ENCODE peak calls at places on chromosomes 11 and 22, in seven cellular contexts. P is thoracic aorta, W is left ventricle myocardium inferior, T is HCT116, Z is ascending aorta, V is MM.1S, I is heart right ventricle. S is an unnamed sample.

GRCh38 chr11:119149371-119150275 is 771 bp downstream of the ABCG4 start:
- DNase-seq in P (no peak), W (no peak), T (no peak), Z (no peak), V (no peak), I (no peak), S (peak; percentile 27)

GRCh38 chr22:38243007-38243775 is 29.6 kb downstream of the TMEM184B start:
- DNase-seq in P (no peak), W (peak; percentile 42), T (no peak), Z (no peak), V (no peak), I (no peak), S (no peak)

GRCh38 chr11:69388661-69389060 is 92.8 kb upstream of the LINC01488 start:
- DNase-seq in P (no peak), W (no peak), T (no peak), Z (no peak), V (no peak), I (no peak), S (no peak)

GRCh38 chr11:63769044-63769718 is 606 bp upstream of the ZFTA start:
- DNase-seq in P (no peak), W (peak; percentile 51), T (no peak), Z (peak; percentile 69), V (peak; percentile 47), I (peak; percentile 24), S (peak; percentile 17)

GRCh38 chr11:104106136-104106754 is 57.7 kb downstream of the PDGFD start:
- DNase-seq in P (no peak), W (no peak), T (no peak), Z (no peak), V (no peak), I (no peak), S (no peak)

GRCh38 chr11:57241311-57241972 is 4.4 kb upstream of the APLNR start:
- DNase-seq in P (no peak), W (no peak), T (no peak), Z (no peak), V (no peak), I (no peak), S (no peak)

GRCh38 chr11:45918331-45918941 is 759 bp upstream of the PEX16 start:
- DNase-seq in P (peak; percentile 33), W (peak; percentile 87), T (no peak), Z (peak; percentile 89), V (peak; percentile 75), I (peak; percentile 82), S (peak; percentile 65)

GRCh38 chr11:29612423-29612822 is 404.4 kb downstream of the KCNA4 start:
- DNase-seq in P (no peak), W (no peak), T (no peak), Z (no peak), V (no peak), I (no peak), S (no peak)

GRCh38 chr11:118530683-118531596 is at the start of gene TMEM25:
- DNase-seq in P (no peak), W (peak; percentile 63), T (no peak), Z (peak; percentile 81), V (peak; percentile 12), I (peak; percentile 50), S (peak; percentile 72)

GRCh38 chr11:60334005-60334620 is 7.1 kb downstream of the MS4A6E start:
- DNase-seq in P (no peak), W (no peak), T (peak; percentile 73), Z (peak; percentile 77), V (peak; percentile 61), I (peak; percentile 43), S (peak; percentile 40)

GRCh38 chr22:46012881-46013281 is 35.9 kb upstream of the WNT7B start:
- DNase-seq in P (no peak), W (peak; percentile 19), T (no peak), Z (no peak), V (no peak), I (no peak), S (no peak)

GRCh38 chr22:22756109-22756508 is 111.7 kb downstream of the GGTLC2 start:
- DNase-seq in P (no peak), W (no peak), T (no peak), Z (no peak), V (peak; percentile 38), I (no peak), S (no peak)

GRCh38 chr22:46849951-46850350 is 87.5 kb downstream of the TBC1D22A start:
- DNase-seq in P (no peak), W (no peak), T (no peak), Z (no peak), V (no peak), I (no peak), S (no peak)

GRCh38 chr22:32082331-32082730 is 39.3 kb downstream of the SLC5A1 start:
- DNase-seq in P (no peak), W (no peak), T (no peak), Z (no peak), V (no peak), I (no peak), S (no peak)

GRCh38 chr11:86632499-86633269 is 39.7 kb downstream of the ME3 start:
- DNase-seq in P (peak; percentile 24), W (no peak), T (peak; percentile 68), Z (peak; percentile 84), V (no peak), I (no peak), S (no peak)

GRCh38 chr11:27183672-27184457 is 143.2 kb downstream of the BBOX1 start:
- DNase-seq in P (no peak), W (no peak), T (peak; percentile 51), Z (peak; percentile 69), V (peak; percentile 51), I (peak; percentile 59), S (peak; percentile 31)

GRCh38 chr11:63915961-63916836 is 765 bp downstream of the RCOR2 start:
- DNase-seq in P (no peak), W (peak; percentile 58), T (no peak), Z (peak; percentile 81), V (no peak), I (peak; percentile 56), S (no peak)

GRCh38 chr11:19511413-19512183 is 201.0 kb upstream of the NAV2 start:
- DNase-seq in P (peak; percentile 29), W (peak; percentile 22), T (no peak), Z (peak; percentile 73), V (no peak), I (peak; percentile 19), S (no peak)

GRCh38 chr22:40419718-40420117 is 49.3 kb downstream of the SGSM3 start:
- DNase-seq in P (no peak), W (peak; percentile 3), T (no peak), Z (no peak), V (no peak), I (no peak), S (no peak)

DNA sequence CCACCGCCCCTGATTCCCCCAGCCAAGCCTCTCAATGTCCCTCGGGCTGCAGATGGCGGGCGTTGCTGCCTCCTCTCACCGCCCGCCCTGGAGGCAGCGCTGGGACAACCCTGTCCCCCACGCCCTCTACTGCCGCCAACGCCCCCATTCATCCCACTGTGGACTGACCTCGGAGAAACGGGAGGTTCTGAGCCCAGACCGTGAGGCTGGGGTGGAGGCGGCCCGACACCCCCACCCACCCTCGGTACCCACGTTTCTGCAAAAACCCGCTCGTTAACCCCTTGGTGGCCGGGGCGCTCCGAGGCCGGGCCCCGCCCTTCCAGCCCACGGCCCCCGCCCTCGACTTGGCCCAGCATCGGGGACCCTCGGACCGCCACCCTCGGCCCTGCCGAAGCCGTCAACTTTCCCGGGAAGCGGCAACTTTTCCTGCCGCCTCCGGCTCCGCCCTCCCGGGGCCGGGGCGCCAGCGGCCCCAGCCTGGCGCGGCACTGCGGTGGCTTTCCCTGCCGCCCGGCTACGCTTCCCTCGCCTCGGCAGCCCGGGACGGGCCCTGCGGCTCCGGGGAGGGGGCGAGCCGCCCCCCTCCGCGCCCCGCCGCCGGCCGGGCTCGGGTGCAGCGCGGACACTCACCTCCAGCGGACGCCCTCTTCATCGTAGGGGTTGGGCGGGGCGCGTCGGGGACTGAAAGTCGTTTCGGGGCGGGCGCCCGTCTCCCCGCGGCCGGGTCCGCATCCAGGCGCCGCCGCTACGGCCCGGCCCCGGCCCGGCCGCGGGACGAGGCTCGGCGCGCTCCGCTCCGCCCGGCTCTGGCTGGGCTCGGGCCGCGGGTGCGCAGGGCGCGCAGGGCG is 453 bp downstream of the RTN4R start:
- DNase-seq in P (no peak), W (no peak), T (no peak), Z (no peak), V (no peak), I (no peak), S (no peak)
- H3K27ac ChIP-seq in P (no peak overlapping the region), W (peak overlapping the region; percentile 62), T (peak overlapping the region; percentile 61), Z (no peak overlapping the region), V (no peak overlapping the region), I (no peak overlapping the region), S (no peak overlapping the region)

GRCh38 chr22:27719535-27720227 is 81.9 kb downstream of the MN1 start:
- DNase-seq in P (no peak), W (no peak), T (no peak), Z (no peak), V (no peak), I (peak; percentile 39), S (no peak)

GRCh38 chr22:27718186-27719032 is 83.1 kb downstream of the MN1 start:
- DNase-seq in P (peak; percentile 31), W (peak; percentile 70), T (peak; percentile 87), Z (peak; percentile 89), V (no peak), I (peak; percentile 79), S (no peak)

GRCh38 chr22:27720860-27721259 is 80.7 kb downstream of the MN1 start:
- DNase-seq in P (no peak), W (no peak), T (no peak), Z (no peak), V (no peak), I (no peak), S (no peak)

GRCh38 chr22:27717094-27717493 is 84.5 kb downstream of the MN1 start:
- DNase-seq in P (no peak), W (no peak), T (no peak), Z (no peak), V (no peak), I (no peak), S (no peak)

DNA sequence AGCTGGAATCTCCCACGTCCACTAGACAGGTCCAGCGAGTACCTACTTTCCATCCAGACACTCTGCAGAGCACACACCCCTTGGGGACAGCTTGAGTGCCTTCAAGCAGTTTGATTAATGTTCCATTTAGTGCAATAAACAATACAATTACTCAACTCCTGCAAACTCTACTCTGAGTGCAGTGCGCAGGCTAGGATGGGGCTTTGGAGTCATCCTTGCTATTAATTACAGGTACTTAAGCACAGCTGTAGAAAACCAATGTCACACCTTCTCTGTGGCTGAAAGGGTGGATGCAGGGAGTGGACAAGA is 82.6 kb downstream of the MN1 start:
- DNase-seq in P (no peak), W (no peak), T (no peak), Z (no peak), V (no peak), I (no peak), S (no peak)
- H3K4me3 ChIP-seq in P (no peak overlapping the region), W (no peak overlapping the region), T (no peak overlapping the region), Z (no peak overlapping the region), V (no peak overlapping the region), I (no peak overlapping the region), S (no peak overlapping the region)

DNA sequence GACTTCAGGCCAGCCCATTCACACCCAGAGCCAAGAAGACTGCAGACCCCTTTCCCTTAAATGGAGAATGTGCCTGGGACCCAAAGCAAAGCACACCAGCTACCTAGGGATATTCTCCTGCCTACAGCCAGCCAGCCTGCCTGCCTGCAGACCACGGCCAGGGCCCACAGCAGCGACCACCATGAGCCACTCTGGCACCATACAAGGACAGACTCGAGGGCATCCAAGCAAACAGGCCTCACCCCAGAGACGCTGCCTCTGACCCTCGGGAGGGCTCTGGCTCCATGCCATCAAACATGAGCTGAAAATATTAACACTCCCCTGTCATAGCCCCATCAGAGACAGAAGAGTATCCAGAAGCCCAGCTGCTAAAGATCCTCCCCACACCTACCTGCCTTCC is 90.5 kb downstream of the RPL27A start:
- DNase-seq in P (no peak), W (no peak), T (no peak), Z (no peak), V (no peak), I (no peak), S (no peak)
- H3K27ac ChIP-seq in P (peak overlapping the region; percentile 92), W (peak overlapping the region; percentile 87), T (no peak overlapping the region), Z (peak overlapping the region; percentile 80), V (no peak overlapping the region), I (peak overlapping the region; percentile 6), S (no peak overlapping the region)

GRCh38 chr11:128685383-128686044 is 8.4 kb upstream of the FLI1 start:
- DNase-seq in P (no peak), W (no peak), T (no peak), Z (no peak), V (no peak), I (no peak), S (no peak)
- H3K4me3 ChIP-seq in P (peak overlapping the region; percentile 68), W (peak overlapping the region; percentile 32), T (no peak overlapping the region), Z (peak overlapping the region; percentile 49), V (no peak overlapping the region), I (peak overlapping the region; percentile 6), S (peak overlapping the region; percentile 51)